ENCODE peak calls at places on chromosomes 6 and 20, in ten cellular contexts. C is stimulated activated CD4-positive, alpha-beta T cell treated with anti-CD3 and anti-CD28 coated beads, Interleukin-12 subunit alpha, Interleukin-12 subunit beta, amount 100 ng/mL, for 48 hours; M is AG20443; B is stimulated activated CD8-positive, alpha-beta memory T cell treated with anti-CD3 and anti-CD28 coated beads, Interleukin-7, amount 100 ng/mL, for 4 hours; R is WERI-Rb-1; U is nephron progenitor cell; L is tibial nerve; P is Peyer's patch; I is activated CD4-positive, alpha-beta T cell treated with anti-CD3 and anti-CD28 coated beads for 24 hours; G is activated T-cell treated with anti-CD3 and anti-CD28 coated beads, Interleukin-2, amount 50 U/mL, for 4 hours. O is an unnamed sample.
A peak's percentile ranks its signal among the peaks of the same experiment; 100 is the strongest.

GRCh38 chr6:44969446-44970175 is 358.5 kb upstream of the RUNX2 start:
- DNase-seq in M (no peak), B (no peak), I (no peak), R (no peak), C (no peak), L (no peak), U (no peak), G (no peak), P (no peak), O (no peak)

GRCh38 chr6:42378125-42378524 is 73.6 kb downstream of the TRERF1 start:
- DNase-seq in R (no peak), L (no peak), B (no peak), M (no peak), C (no peak), G (no peak), I (no peak), P (no peak), U (no peak), O (no peak)

GRCh38 chr6:32947552-32948465 is 5.1 kb downstream of the HLA-DMA start:
- DNase-seq in G (peak; percentile 27), I (no peak), M (peak; percentile 31), C (no peak), R (peak; percentile 81), P (peak; percentile 88), U (peak; percentile 42), B (no peak), L (no peak), O (no peak)

GRCh38 chr6:79668381-79668780 is 37.3 kb downstream of the SH3BGRL2 start:
- DNase-seq in P (peak; percentile 58), R (no peak), G (no peak), B (no peak), M (no peak), C (no peak), I (no peak), L (no peak), U (peak; percentile 13), O (no peak)

GRCh38 chr6:34709386-34709785 is 12.8 kb upstream of the ILRUN start:
- DNase-seq in R (peak; percentile 42), L (no peak), G (no peak), U (no peak), C (no peak), P (no peak), B (no peak), I (no peak), M (peak; percentile 65), O (no peak)

GRCh38 chr6:18118330-18118729 is 4.1 kb downstream of the NHLRC1 start:
- DNase-seq in G (no peak), M (peak; percentile 43), U (no peak), B (no peak), R (peak; percentile 28), L (no peak), C (no peak), P (no peak), I (no peak), O (no peak)

GRCh38 chr6:44043036-44043478 is 84.2 kb downstream of the MRPL14 start:
- DNase-seq in R (no peak), C (no peak), L (no peak), G (no peak), M (no peak), U (no peak), I (no peak), B (no peak), P (no peak), O (no peak)

GRCh38 chr6:128757961-128758360 is 125.0 kb upstream of the LAMA2 start:
- DNase-seq in C (no peak), M (no peak), R (no peak), G (no peak), L (no peak), U (no peak), P (no peak), I (no peak), B (no peak), O (no peak)

GRCh38 chr6:43274916-43275597 is 23.0 kb upstream of the SLC22A7 start:
- DNase-seq in B (peak; percentile 38), M (peak; percentile 62), L (no peak), P (peak; percentile 82), I (peak; percentile 16), R (no peak), U (peak; percentile 65), G (peak; percentile 31), C (no peak), O (no peak)

GRCh38 chr6:169893624-169894023 is 142.2 kb downstream of the ERMARD start:
- DNase-seq in I (no peak), R (no peak), G (no peak), C (no peak), M (no peak), P (no peak), U (no peak), B (no peak), L (no peak), O (no peak)

GRCh38 chr20:37220796-37221195 is 40.8 kb downstream of the GHRH start:
- DNase-seq in M (peak; percentile 37), G (no peak), R (no peak), B (no peak), I (no peak), P (peak; percentile 23), U (no peak), L (no peak), C (no peak), O (no peak)

GRCh38 chr20:37999526-38000263 is 33.6 kb downstream of the TTI1 start:
- DNase-seq in R (no peak), U (no peak), L (no peak), C (no peak), M (no peak), P (no peak), B (no peak), G (no peak), I (no peak), O (no peak)

GRCh38 chr20:25315418-25316210 is 67.7 kb downstream of the PYGB start:
- DNase-seq in I (no peak), B (no peak), U (no peak), L (peak; percentile 11), M (peak; percentile 68), C (no peak), G (no peak), P (peak; percentile 40), R (no peak), O (no peak)

GRCh38 chr20:56245761-56246160 is 2.8 kb upstream of the MC3R start:
- DNase-seq in I (no peak), P (no peak), L (no peak), C (no peak), R (no peak), B (no peak), M (no peak), U (no peak), G (no peak), O (no peak)

GRCh38 chr20:47810686-47811347 is 25.5 kb upstream of the SULF2 start:
- DNase-seq in I (no peak), C (no peak), G (no peak), U (no peak), R (peak; percentile 81), M (no peak), L (no peak), B (no peak), P (no peak), O (no peak)

GRCh38 chr6:135906542-135906941 is 55.0 kb downstream of the PDE7B start:
- DNase-seq in U (no peak), C (no peak), R (no peak), G (no peak), B (no peak), M (no peak), P (no peak), I (no peak), L (no peak), O (no peak)

GRCh38 chr6:10140824-10141223 is 274.1 kb downstream of the TFAP2A start:
- DNase-seq in P (no peak), M (no peak), U (no peak), G (no peak), L (no peak), R (no peak), C (no peak), B (no peak), I (no peak), O (no peak)

GRCh38 chr6:161727063-161727462 is 453.2 kb upstream of the AGPAT4 start:
- DNase-seq in P (no peak), G (no peak), B (no peak), I (no peak), C (no peak), M (no peak), L (no peak), R (no peak), U (no peak), O (no peak)

GRCh38 chr20:34992751-34993417 is 37.2 kb downstream of the MYH7B start:
- DNase-seq in C (no peak), L (no peak), P (no peak), B (no peak), G (no peak), I (no peak), U (no peak), M (no peak), R (no peak), O (no peak)

GRCh38 chr20:51508158-51508557 is 34.4 kb downstream of the NFATC2 start:
- DNase-seq in I (no peak), L (no peak), M (no peak), U (no peak), B (no peak), P (no peak), C (no peak), G (no peak), R (no peak), O (no peak)

GRCh38 chr6:26131618-26132017 is 44.4 kb downstream of the HFE start:
- DNase-seq in I (no peak), C (no peak), P (no peak), U (no peak), L (no peak), G (no peak), R (no peak), M (no peak), B (no peak), O (no peak)

GRCh38 chr20:2874456-2874855 is 1.2 kb downstream of the PTPRA start:
- DNase-seq in R (no peak), P (no peak), M (no peak), I (no peak), L (no peak), B (no peak), C (no peak), U (no peak), G (no peak), O (no peak)

GRCh38 chr6:170162771-170163404 is 128.0 kb downstream of the DLL1 start:
- DNase-seq in L (no peak), P (no peak), I (no peak), M (no peak), C (no peak), G (no peak), R (no peak), B (no peak), U (no peak), O (no peak)

GRCh38 chr6:122145246-122145645 is 254.2 kb upstream of the HSF2 start:
- DNase-seq in M (no peak), B (no peak), L (no peak), I (no peak), C (no peak), G (no peak), P (no peak), U (no peak), R (no peak), O (no peak)

GRCh38 chr6:167506443-167507231 is 181.8 kb downstream of the TTLL2 start:
- DNase-seq in B (no peak), G (no peak), M (no peak), I (no peak), L (no peak), C (no peak), R (no peak), P (peak; percentile 58), U (no peak), O (no peak)

GRCh38 chr6:106997392-106998257 is 23.1 kb upstream of the CD24 start:
- DNase-seq in U (peak; percentile 73), P (peak; percentile 71), C (peak; percentile 61), G (peak; percentile 25), M (peak; percentile 78), B (peak; percentile 5), I (peak; percentile 43), L (no peak), R (peak; percentile 67), O (no peak)

GRCh38 chr6:44556046-44556445 is 168.5 kb downstream of the CDC5L start:
- DNase-seq in P (no peak), R (no peak), B (no peak), U (no peak), M (no peak), L (no peak), C (no peak), G (no peak), I (no peak), O (no peak)

GRCh38 chr6:83065511-83066192 is at the start of gene UBE3D:
- DNase-seq in U (peak; percentile 97), P (peak; percentile 96), I (peak; percentile 90), C (peak; percentile 92), B (peak; percentile 84), G (peak; percentile 91), L (peak; percentile 83), R (peak; percentile 86), M (peak; percentile 98), O (peak; percentile 58)